ENCODE peak calls at places on chromosomes 4 and X, in eight cellular contexts. Q is pancreas, Y is AG09309, J is dermis microvascular lymphatic vessel endothelial cell, I is NCI-H510A treated with DMSO at 0.1 percent for 48 hours, L is SIG-M5, X is NCI-H1092 treated with DMSO at 0.1 percent for 48 hours, M is GM03348. O is an unnamed sample.

GRCh38 chr4:4388418-4388817 is 1.5 kb downstream of the NSG1 start:
- DNase-seq in Q (no peak), Y (no peak), J (peak), I (no peak), L (no peak), X (no peak), M (no peak), O (peak)

GRCh38 chr4:13525606-13526281 is 18.6 kb downstream of the NKX3-2 start:
- DNase-seq in Q (no peak), Y (no peak), J (no peak), I (no peak), L (no peak), X (no peak), M (peak), O (no peak)

GRCh38 chr4:85823295-85823694 is 348.3 kb downstream of the ARHGAP24 start:
- DNase-seq in Q (no peak), Y (no peak), J (peak), I (no peak), L (no peak), X (peak), M (peak), O (peak)

GRCh38 chr4:102683846-102684581 is 76.8 kb downstream of the MANBA start:
- DNase-seq in Q (no peak), Y (no peak), J (no peak), I (no peak), L (no peak), X (no peak), M (no peak), O (no peak)

GRCh38 chr4:108008721-108009120 is 19.0 kb downstream of the HADH start:
- DNase-seq in Q (no peak), Y (no peak), J (no peak), I (no peak), L (no peak), X (no peak), M (peak), O (no peak)

GRCh38 chrX:138128025-138128671 is 562.2 kb downstream of the ZIC3 start:
- DNase-seq in Q (no peak), Y (no peak), J (peak), I (peak), L (no peak), X (peak), M (peak), O (peak)

GRCh38 chr4:172762902-172763301 is 405.7 kb upstream of the GALNT7 start:
- DNase-seq in Q (no peak), Y (no peak), J (no peak), I (no peak), L (no peak), X (no peak), M (no peak), O (no peak)

GRCh38 chr4:8905773-8906667 is 34.4 kb upstream of the HMX1 start:
- DNase-seq in Q (no peak), Y (no peak), J (no peak), I (no peak), L (no peak), X (no peak), M (no peak), O (no peak)

GRCh38 chr4:109385260-109385659 is 48.4 kb upstream of the SEC24B start:
- DNase-seq in Q (no peak), Y (no peak), J (no peak), I (no peak), L (no peak), X (no peak), M (no peak), O (no peak)

GRCh38 chrX:107678957-107679740 is 50.8 kb downstream of the PRPS1 start:
- DNase-seq in Q (no peak), Y (no peak), J (no peak), I (no peak), L (peak), X (no peak), M (peak), O (no peak)

GRCh38 chr4:98474408-98474844 is 184.0 kb downstream of the TSPAN5 start:
- DNase-seq in Q (no peak), Y (peak), J (no peak), I (no peak), L (no peak), X (no peak), M (no peak), O (no peak)

GRCh38 chrX:10109695-10110094 is 47.1 kb upstream of the CLCN4 start:
- DNase-seq in Q (no peak), Y (no peak), J (no peak), I (no peak), L (no peak), X (no peak), M (no peak), O (no peak)

GRCh38 chrX:37487271-37487670 is 84.2 kb upstream of the LANCL3 start:
- DNase-seq in Q (no peak), Y (no peak), J (no peak), I (no peak), L (no peak), X (no peak), M (no peak), O (no peak)

GRCh38 chr4:36854554-36854953 is 390.0 kb upstream of the NWD2 start:
- DNase-seq in Q (no peak), Y (no peak), J (no peak), I (no peak), L (no peak), X (no peak), M (no peak), O (no peak)

GRCh38 chrX:115940888-115941332 is 229.6 kb upstream of the AGTR2 start:
- DNase-seq in Q (peak), Y (peak), J (no peak), I (peak), L (no peak), X (peak), M (no peak), O (peak)

GRCh38 chrX:87525771-87526229 is 8.2 kb downstream of the KLHL4 start:
- DNase-seq in Q (no peak), Y (no peak), J (peak), I (no peak), L (no peak), X (no peak), M (no peak), O (no peak)

GRCh38 chr4:8847764-8848163 is 23.9 kb downstream of the HMX1 start:
- DNase-seq in Q (peak), Y (no peak), J (no peak), I (no peak), L (no peak), X (no peak), M (no peak), O (no peak)

GRCh38 chr4:2794707-2795557 is 2.0 kb downstream of the SH3BP2 start:
- DNase-seq in Q (peak), Y (peak), J (peak), I (no peak), L (no peak), X (no peak), M (peak), O (no peak)

GRCh38 chr4:71687057-71687456 is 96.8 kb downstream of the GC start:
- DNase-seq in Q (no peak), Y (no peak), J (no peak), I (no peak), L (no peak), X (no peak), M (no peak), O (no peak)

GRCh38 chrX:10769696-10770619 is 149.6 kb upstream of the MID1 start:
- DNase-seq in Q (no peak), Y (no peak), J (peak), I (peak), L (no peak), X (peak), M (peak), O (peak)

GRCh38 chrX:3743821-3744439 is 30.5 kb upstream of the PRKX start:
- DNase-seq in Q (no peak), Y (no peak), J (no peak), I (no peak), L (no peak), X (no peak), M (no peak), O (no peak)

GRCh38 chrX:115690554-115691216 is 129.7 kb downstream of the PLS3 start:
- DNase-seq in Q (peak), Y (peak), J (peak), I (peak), L (no peak), X (peak), M (peak), O (no peak)

GRCh38 chr4:135050086-135050717 is 848.6 kb upstream of the PABPC4L start:
- DNase-seq in Q (no peak), Y (no peak), J (no peak), I (no peak), L (no peak), X (no peak), M (no peak), O (no peak)

GRCh38 chrX:129875669-129876068 is 30.3 kb upstream of the UTP14A start:
- DNase-seq in Q (no peak), Y (peak), J (peak), I (peak), L (no peak), X (no peak), M (peak), O (no peak)

GRCh38 chr4:119211856-119212250 is 660 bp upstream of the USP53 start:
- DNase-seq in Q (no peak), Y (no peak), J (no peak), I (peak), L (no peak), X (no peak), M (no peak), O (no peak)

GRCh38 chrX:107154787-107155620 is 36.4 kb upstream of the RBM41 start:
- DNase-seq in Q (no peak), Y (no peak), J (no peak), I (no peak), L (no peak), X (no peak), M (no peak), O (no peak)

GRCh38 chr4:7515390-7515902 is 80.7 kb upstream of the PSAPL1 start:
- DNase-seq in Q (no peak), Y (no peak), J (no peak), I (no peak), L (no peak), X (no peak), M (no peak), O (no peak)

GRCh38 chr4:3607690-3608514 is 75.7 kb upstream of the LRPAP1 start:
- DNase-seq in Q (no peak), Y (no peak), J (no peak), I (no peak), L (no peak), X (peak), M (no peak), O (no peak)

GRCh38 chrX:136143714-136144113 is 3.6 kb upstream of the FHL1 start:
- DNase-seq in Q (no peak), Y (no peak), J (peak), I (no peak), L (no peak), X (no peak), M (no peak), O (no peak)

GRCh38 chr4:108107729-108108382 is 60.9 kb downstream of the LEF1 start:
- DNase-seq in Q (no peak), Y (no peak), J (no peak), I (no peak), L (no peak), X (no peak), M (no peak), O (no peak)

GRCh38 chr4:122606364-122607043 is 14.4 kb downstream of the IL21 start:
- DNase-seq in Q (no peak), Y (no peak), J (no peak), I (no peak), L (no peak), X (no peak), M (no peak), O (no peak)

GRCh38 chr4:114729339-114729738 is 130.7 kb downstream of the UGT8 start:
- DNase-seq in Q (peak), Y (no peak), J (no peak), I (no peak), L (no peak), X (peak), M (no peak), O (no peak)

GRCh38 chr4:122948671-122949070 is 26.3 kb upstream of the NUDT6 start:
- DNase-seq in Q (no peak), Y (no peak), J (no peak), I (no peak), L (no peak), X (no peak), M (no peak), O (no peak)

GRCh38 chrX:153549231-153549630 is 31.8 kb downstream of the ATP2B3 start:
- DNase-seq in Q (no peak), Y (no peak), J (no peak), I (no peak), L (no peak), X (no peak), M (no peak), O (no peak)

GRCh38 chr4:101102114-101102752 is 245.1 kb downstream of the PPP3CA start:
- DNase-seq in Q (no peak), Y (peak), J (peak), I (peak), L (no peak), X (peak), M (peak), O (no peak)

GRCh38 chr4:186844059-186844681 is 120.5 kb upstream of the FAT1 start:
- DNase-seq in Q (no peak), Y (peak), J (no peak), I (no peak), L (no peak), X (no peak), M (peak), O (no peak)

GRCh38 chr4:20217521-20217920 is 34.2 kb upstream of the SLIT2 start:
- DNase-seq in Q (no peak), Y (no peak), J (no peak), I (no peak), L (no peak), X (no peak), M (no peak), O (no peak)

O was measured in DMS153.